ENCODE peak calls at places on chromosomes 13 and 19, in five cellular contexts. X is pancreas, A is IMR-90, F is Caco-2, C is cardiac muscle cell. Z is an unnamed sample.
A peak's percentile ranks its signal among the peaks of the same experiment; 100 is the strongest.

GRCh38 chr13:98478134-98479129 is 98.5 kb downstream of the STK24 start:
- DNase-seq in X (no peak), A (peak; percentile 36), F (no peak), C (peak; percentile 33), Z (peak; percentile 18)

GRCh38 chr13:45769072-45769471 is 67.0 kb downstream of the CBY2 start:
- DNase-seq in X (no peak), A (no peak), F (no peak), C (no peak), Z (peak; percentile 72)

GRCh38 chr19:52336117-52336811 is at the start of gene ZNF610:
- DNase-seq in X (peak; percentile 88), A (peak; percentile 88), F (peak; percentile 62), C (peak; percentile 90), Z (no peak)

GRCh38 chr13:30705672-30706071 is 29.7 kb upstream of the ALOX5AP start:
- DNase-seq in X (no peak), A (no peak), F (no peak), C (no peak), Z (no peak)

GRCh38 chr19:38395381-38396127 is 7.1 kb downstream of the SPRED3 start:
- DNase-seq in X (no peak), A (no peak), F (no peak), C (no peak), Z (no peak)

GRCh38 chr13:33251131-33251629 is 34.4 kb downstream of the STARD13 start:
- DNase-seq in X (no peak), A (peak; percentile 99), F (no peak), C (peak; percentile 86), Z (no peak)

GRCh38 chr13:36848228-36848982 is 29.4 kb downstream of the RFXAP start:
- DNase-seq in X (no peak), A (peak; percentile 19), F (no peak), C (peak; percentile 16), Z (no peak)

GRCh38 chr19:47020992-47021496 is 1.4 kb downstream of the NPAS1 start:
- DNase-seq in X (no peak), A (no peak), F (no peak), C (peak; percentile 33), Z (peak; percentile 51)

GRCh38 chr19:33279430-33280350 is 22.6 kb downstream of the CEBPA start:
- DNase-seq in X (no peak), A (no peak), F (peak; percentile 69), C (no peak), Z (no peak)

GRCh38 chr19:7203317-7203716 is 90.9 kb downstream of the INSR start:
- DNase-seq in X (no peak), A (no peak), F (no peak), C (no peak), Z (no peak)

GRCh38 chr19:49492573-49493411 is 3.4 kb upstream of the RPS11 start:
- DNase-seq in X (no peak), A (peak; percentile 27), F (no peak), C (no peak), Z (peak; percentile 60)

DNA sequence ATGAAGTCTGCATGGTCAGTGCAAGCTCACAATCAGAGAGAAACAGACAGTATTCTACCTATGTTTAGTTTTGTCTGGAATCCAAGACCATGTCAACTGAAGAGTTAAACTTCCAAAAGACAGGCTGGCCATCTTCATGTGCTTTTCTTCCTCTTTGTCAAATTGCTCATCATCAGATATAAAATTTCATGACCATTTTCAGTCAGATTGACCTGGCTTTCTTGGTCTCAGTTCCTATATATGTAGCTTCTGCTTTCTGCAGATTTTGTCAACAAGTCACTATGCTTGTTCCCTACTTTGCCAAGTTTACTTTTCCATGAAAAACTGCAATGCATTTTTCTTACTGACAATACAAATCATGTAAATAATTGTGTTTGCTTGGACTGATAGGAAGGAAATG is 13.9 kb downstream of the SLC46A3 start:
- DNase-seq in X (no peak), A (no peak), F (no peak), C (no peak), Z (no peak)
- H3K9me3 ChIP-seq in X (no peaks in the 10 kb centered on the region), A (no peaks in the 10 kb centered on the region), F (no peaks in the 10 kb centered on the region), C (no peaks in the 10 kb centered on the region), Z (no peaks in the 10 kb centered on the region)

GRCh38 chr19:28469544-28469943 is 743.4 kb downstream of the UQCRFS1 start:
- DNase-seq in X (no peak), A (no peak), F (no peak), C (no peak), Z (no peak)

GRCh38 chr19:28472843-28473242 is 740.1 kb downstream of the UQCRFS1 start:
- DNase-seq in X (no peak), A (no peak), F (no peak), C (peak; percentile 18), Z (no peak)

GRCh38 chr19:28472111-28472510 is 740.8 kb downstream of the UQCRFS1 start:
- DNase-seq in X (no peak), A (no peak), F (no peak), C (no peak), Z (no peak)

DNA sequence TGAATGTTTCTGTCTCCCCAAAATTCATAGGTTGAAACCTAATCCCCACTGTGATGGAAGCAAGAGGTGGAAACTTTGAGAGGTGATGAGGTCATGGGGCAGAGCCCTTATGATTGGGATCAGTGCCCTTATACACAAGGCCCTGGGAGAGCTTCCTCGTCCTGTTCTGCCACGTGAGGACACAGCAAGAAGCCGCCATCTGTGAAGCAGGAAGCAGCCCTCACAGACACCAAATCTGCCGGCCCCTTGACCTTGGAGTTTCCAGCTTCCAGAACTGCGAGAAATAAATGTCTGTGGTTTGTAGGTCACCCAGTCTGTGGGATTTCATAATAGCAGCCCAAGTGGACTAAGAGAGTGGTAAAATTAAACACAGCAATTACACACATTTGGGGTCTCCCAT is 737.4 kb downstream of the UQCRFS1 start:
- DNase-seq in X (no peak), A (no peak), F (no peak), C (peak; percentile 28), Z (no peak)
- H3K9me3 ChIP-seq in X (no peaks in the 10 kb centered on the region), A (peaks cover 28% of the 10 kb centered on the region), F (no peaks in the 10 kb centered on the region), C (no peaks in the 10 kb centered on the region), Z (peaks cover 2% of the 10 kb centered on the region)

DNA sequence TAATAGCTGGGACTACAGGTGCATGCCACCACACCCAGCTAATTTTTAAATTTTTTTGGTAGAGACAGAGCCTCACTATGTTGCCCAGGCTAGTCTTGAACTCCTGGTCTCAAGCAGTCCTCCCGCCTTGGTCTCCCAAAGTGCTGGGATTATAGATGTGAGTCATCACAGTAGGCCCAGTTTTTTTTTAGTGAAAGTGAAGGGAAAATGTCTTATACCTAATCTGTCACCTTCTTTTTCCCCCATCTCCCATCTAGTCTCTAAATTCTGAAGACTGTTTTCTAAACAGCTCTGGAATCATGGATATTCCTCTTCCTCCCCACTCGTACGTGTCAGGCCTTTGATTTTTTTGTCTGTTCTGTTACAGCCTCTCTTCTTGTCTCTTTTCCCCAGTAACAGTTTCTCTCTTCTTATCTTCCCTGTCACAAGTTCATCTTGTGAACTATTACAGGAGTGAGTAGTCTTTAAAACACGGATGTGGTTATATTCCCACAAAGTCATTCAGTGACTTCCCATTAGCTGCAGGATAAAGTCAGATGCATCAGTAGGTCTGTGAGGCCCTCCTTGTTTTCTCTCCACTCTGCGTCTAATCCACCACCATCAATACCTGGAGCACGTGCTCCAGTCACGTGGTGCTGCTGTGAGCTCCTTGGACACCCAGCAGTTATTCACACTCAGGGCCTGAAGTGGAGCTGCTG is 2.9 kb downstream of the CDC16 start:
- DNase-seq in X (no peak), A (no peak), F (no peak), C (no peak), Z (no peak)
- H3K9me3 ChIP-seq in X (no peaks in the 10 kb centered on the region), A (no peaks in the 10 kb centered on the region), F (no peaks in the 10 kb centered on the region), C (no peaks in the 10 kb centered on the region), Z (no peaks in the 10 kb centered on the region)

GRCh38 chr19:12284631-12285030 is 10.1 kb downstream of the ZNF44 start:
- DNase-seq in X (no peak), A (no peak), F (no peak), C (no peak), Z (no peak)
- H3K9me3 ChIP-seq in X (no peaks in the 10 kb centered on the region), A (peaks cover 20% of the 10 kb centered on the region), F (peaks cover 5% of the 10 kb centered on the region), C (no peaks in the 10 kb centered on the region), Z (peaks cover 2% of the 10 kb centered on the region)

GRCh38 chr19:56573914-56574313 is 6.6 kb downstream of the ZNF470 start:
- DNase-seq in X (no peak), A (no peak), F (no peak), C (no peak), Z (no peak)
- H3K9me3 ChIP-seq in X (peaks cover 3% of the 10 kb centered on the region), A (peaks cover 79% of the 10 kb centered on the region), F (peaks cover 56% of the 10 kb centered on the region), C (peaks cover 21% of the 10 kb centered on the region), Z (peaks cover 17% of the 10 kb centered on the region)

GRCh38 chr19:1799695-1800342 is 12.3 kb downstream of the ATP8B3 start:
- DNase-seq in X (no peak), A (no peak), F (no peak), C (no peak), Z (no peak)
- H3K9me3 ChIP-seq in X (no peaks in the 10 kb centered on the region), A (no peaks in the 10 kb centered on the region), F (no peaks in the 10 kb centered on the region), C (no peaks in the 10 kb centered on the region), Z (no peaks in the 10 kb centered on the region)

GRCh38 chr19:20388826-20389225 is 176.8 kb downstream of the ZNF737 start:
- DNase-seq in X (no peak), A (no peak), F (no peak), C (no peak), Z (no peak)
- H3K9me3 ChIP-seq in X (no peaks in the 10 kb centered on the region), A (peaks cover 16% of the 10 kb centered on the region), F (no peaks in the 10 kb centered on the region), C (no peaks in the 10 kb centered on the region), Z (no peaks in the 10 kb centered on the region)

Z was measured in HAP-1.